ENCODE peak calls at places on chromosomes 3 and 15, in four cellular contexts. F is adrenal gland, Z is A673, V is small intestine. G is an unnamed sample. For H3K9me3, the result is how much of the 10 kb centered on the place peaks cover.

GRCh38 chr3:168624195-168624594 is 528.5 kb upstream of the GOLIM4 start:
- DNase-seq in F (no peak), Z (no peak), V (no peak), G (no peak)

GRCh38 chr3:145936986-145937385 is 224.0 kb downstream of the PLOD2 start:
- DNase-seq in F (no peak), Z (no peak), V (no peak), G (no peak)

GRCh38 chr15:43534897-43535296 is 17.5 kb downstream of the MAP1A start:
- DNase-seq in F (no peak), Z (no peak), V (no peak), G (no peak)

GRCh38 chr3:143384076-143384475 is 264.5 kb downstream of the CHST2 start:
- DNase-seq in F (no peak), Z (no peak), V (no peak), G (no peak)

GRCh38 chr3:69214241-69214640 is 91.8 kb upstream of the LMOD3 start:
- DNase-seq in F (no peak), Z (no peak), V (no peak), G (no peak)

GRCh38 chr15:42048821-42049200 is 28.0 kb upstream of the PLA2G4E start:
- DNase-seq in F (no peak), Z (no peak), V (no peak), G (no peak)

GRCh38 chr15:92683511-92683834 is 27.9 kb upstream of the FAM174B start:
- DNase-seq in F (peak), Z (no peak), V (peak), G (peak)

GRCh38 chr3:136464502-136464901 is 214.4 kb downstream of the PCCB start:
- DNase-seq in F (no peak), Z (no peak), V (no peak), G (no peak)

GRCh38 chr15:28885630-28886430 is at the start of gene APBA2:
- DNase-seq in F (no peak), Z (peak), V (no peak), G (no peak)

GRCh38 chr3:47491186-47491585 is 15.4 kb upstream of the SCAP start:
- DNase-seq in F (no peak), Z (no peak), V (no peak), G (no peak)

GRCh38 chr3:143736651-143737050 is 111.6 kb downstream of the SLC9A9 start:
- DNase-seq in F (no peak), Z (no peak), V (no peak), G (no peak)

GRCh38 chr3:192827208-192827607 is 90.4 kb downstream of the MB21D2 start:
- DNase-seq in F (no peak), Z (no peak), V (no peak), G (no peak)

GRCh38 chr3:111319598-111319997 is 222.4 kb upstream of the CD96 start:
- DNase-seq in F (no peak), Z (no peak), V (no peak), G (no peak)

GRCh38 chr3:41202834-41203345 is 3.6 kb downstream of the CTNNB1 start:
- DNase-seq in F (peak), Z (peak), V (peak), G (no peak)

GRCh38 chr15:85382942-85383341 is 2.5 kb downstream of the AKAP13 start:
- DNase-seq in F (no peak), Z (no peak), V (no peak), G (no peak)

GRCh38 chr3:169998668-169999131 is 32.1 kb downstream of the SEC62 start:
- DNase-seq in F (no peak), Z (no peak), V (no peak), G (no peak)

GRCh38 chr3:157355276-157355675 is 81.4 kb upstream of the PTX3 start:
- DNase-seq in F (no peak), Z (no peak), V (no peak), G (no peak)

GRCh38 chr3:32443471-32443870 is 51.8 kb downstream of the CMTM7 start:
- DNase-seq in F (no peak), Z (no peak), V (no peak), G (no peak)

GRCh38 chr15:95129589-95129988 is 898.2 kb downstream of the MCTP2 start:
- DNase-seq in F (peak), Z (no peak), V (no peak), G (peak)

GRCh38 chr3:127674099-127674792 is 1.5 kb downstream of the ABTB1 start:
- DNase-seq in F (no peak), Z (no peak), V (no peak), G (peak)

GRCh38 chr15:61556037-61556648 is 327.0 kb upstream of the RORA start:
- DNase-seq in F (no peak), Z (no peak), V (no peak), G (no peak)

GRCh38 chr3:177111541-177111949 is 85.7 kb downstream of the TBL1XR1 start:
- DNase-seq in F (no peak), Z (no peak), V (peak), G (no peak)

GRCh38 chr15:92365079-92365478 is 28.6 kb upstream of the ST8SIA2 start:
- DNase-seq in F (peak), Z (no peak), V (peak), G (no peak)

GRCh38 chr3:70352215-70352614 is 39.8 kb upstream of the MDFIC2 start:
- DNase-seq in F (no peak), Z (no peak), V (no peak), G (no peak)

GRCh38 chr3:69542265-69543079 is 156.6 kb upstream of the FRMD4B start:
- DNase-seq in F (no peak), Z (no peak), V (no peak), G (peak)

GRCh38 chr15:63145426-63145825 is 11.9 kb downstream of the RPS27L start:
- DNase-seq in F (no peak), Z (no peak), V (no peak), G (no peak)

GRCh38 chr3:110589381-110589780 is 482.2 kb upstream of the NECTIN3 start:
- DNase-seq in F (no peak), Z (no peak), V (no peak), G (no peak)

GRCh38 chr15:99324082-99324620 is 72.9 kb downstream of the LRRC28 start:
- DNase-seq in F (no peak), Z (peak), V (no peak), G (no peak)

GRCh38 chr3:50239649-50240048 is 3.6 kb downstream of the GNAI2 start:
- DNase-seq in F (no peak), Z (no peak), V (no peak), G (no peak)

GRCh38 chr15:81254277-81255265 is 57.9 kb downstream of the IL16 start:
- DNase-seq in F (no peak), Z (no peak), V (no peak), G (no peak)

GRCh38 chr3:149403443-149403842 is 26.0 kb upstream of the TM4SF1 start:
- DNase-seq in F (no peak), Z (no peak), V (no peak), G (no peak)

GRCh38 chr3:152104847-152105415 is 163.8 kb upstream of the MBNL1 start:
- DNase-seq in F (no peak), Z (no peak), V (no peak), G (no peak)

GRCh38 chr3:149382091-149382467 is 4.6 kb upstream of the TM4SF1 start:
- DNase-seq in F (no peak), Z (no peak), V (no peak), G (no peak)

DNA sequence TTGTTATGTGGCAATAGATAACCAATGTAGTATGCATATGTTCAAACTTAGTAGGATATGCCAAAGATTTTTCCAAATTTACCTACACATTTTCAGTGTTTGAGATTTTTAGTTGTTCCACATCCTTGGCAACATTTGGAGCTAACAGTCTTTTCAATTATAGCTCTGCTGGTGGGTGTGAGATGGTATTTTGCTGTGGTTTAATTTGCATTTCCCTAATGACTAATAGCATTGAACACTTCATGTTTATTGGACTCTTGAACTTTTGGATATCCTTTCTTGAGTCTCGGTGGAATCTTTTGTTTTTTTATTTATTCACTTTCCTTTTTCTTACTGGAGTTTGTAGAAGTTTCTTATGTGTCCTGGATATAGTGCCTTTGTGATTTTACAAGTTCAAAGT is 11.0 kb upstream of the ILDR1 start:
- DNase-seq in F (no peak), Z (no peak), V (no peak), G (no peak)
- H3K9me3 ChIP-seq in F (under half), Z (under half), V (under half), G (under half)

GRCh38 chr3:34421762-34422161 is 623.3 kb downstream of the PDCD6IP start:
- DNase-seq in F (no peak), Z (peak), V (no peak), G (no peak)

DNA sequence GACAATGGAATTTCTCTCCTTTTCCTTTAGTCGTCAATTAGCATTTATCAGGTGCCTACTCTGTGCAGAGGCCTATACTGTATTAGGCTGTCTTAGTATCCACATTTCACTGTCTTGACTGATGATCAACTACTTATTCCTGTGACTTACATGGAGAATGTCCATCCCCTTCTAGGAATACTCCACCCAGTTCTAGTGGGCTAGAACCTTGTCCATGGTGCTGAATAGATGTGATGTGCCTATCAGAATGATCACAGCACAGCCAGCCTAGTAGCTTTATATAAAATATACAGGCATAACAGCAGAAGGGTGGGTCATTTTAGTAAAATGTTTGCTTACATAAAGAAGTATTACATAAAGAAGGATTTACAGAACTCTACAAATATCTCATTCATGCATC is 621.4 kb downstream of the PDCD6IP start:
- DNase-seq in F (no peak), Z (peak), V (no peak), G (no peak)
- H3K9me3 ChIP-seq in F (under half), Z (under half), V (under half), G (under half)

GRCh38 chr3:75782506-75782905 is 2.8 kb downstream of the ZNF717 start:
- DNase-seq in F (no peak), Z (no peak), V (no peak), G (no peak)

GRCh38 chr3:75781079-75781745 is 4.1 kb downstream of the ZNF717 start:
- DNase-seq in F (no peak), Z (no peak), V (peak), G (no peak)
- H3K9me3 ChIP-seq in F (under half), Z (under half), V (under half), G (under half)

GRCh38 chr3:257826-258225 is 61.3 kb downstream of the CHL1 start:
- DNase-seq in F (no peak), Z (no peak), V (no peak), G (no peak)
- H3K9me3 ChIP-seq in F (under half), Z (under half), V (under half), G (under half)

DNA sequence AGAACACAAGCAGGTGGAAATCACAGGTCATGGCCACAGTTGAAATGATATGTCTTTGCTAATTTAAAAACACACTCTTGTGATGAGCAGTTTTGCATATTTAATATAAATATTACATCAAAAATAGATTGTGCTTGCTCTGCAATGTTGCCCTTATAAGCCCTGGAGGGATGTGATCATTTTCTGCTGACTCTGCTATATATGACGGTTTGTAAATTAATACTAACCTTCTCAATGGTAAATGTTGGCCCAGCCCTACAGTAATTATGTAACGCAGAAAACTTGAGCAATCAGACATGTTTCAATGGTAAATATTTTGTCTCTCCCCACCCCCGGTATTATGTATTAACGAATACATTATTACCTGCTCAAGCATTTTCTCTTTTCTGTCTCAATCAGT is 359.5 kb upstream of the CNTN6 start:
- DNase-seq in F (no peak), Z (no peak), V (no peak), G (no peak)
- H3K9me3 ChIP-seq in F (under half), Z (under half), V (under half), G (under half)

DNA sequence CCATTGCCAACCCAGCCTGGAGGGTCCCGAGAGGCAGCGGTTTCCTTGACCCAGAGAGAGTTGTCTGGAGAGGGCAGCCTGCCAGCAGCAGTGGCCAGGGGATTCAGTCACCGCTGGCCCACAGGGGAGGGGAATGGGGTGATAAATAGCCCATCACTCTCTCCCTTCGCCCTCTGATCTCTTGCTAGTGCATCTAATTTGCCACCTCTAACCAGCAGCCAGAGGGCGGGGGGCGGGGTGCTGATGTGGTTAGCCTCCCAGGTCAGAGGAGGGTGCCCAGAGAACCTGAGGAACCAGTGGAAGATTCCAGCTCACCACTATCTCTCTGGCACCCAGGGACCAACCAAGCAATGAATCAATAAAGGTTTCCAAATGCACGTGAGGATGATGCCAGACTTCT is 35.1 kb upstream of the SLC6A11 start:
- DNase-seq in F (no peak), Z (no peak), V (no peak), G (no peak)
- H3K9me3 ChIP-seq in F (under half), Z (under half), V (under half), G (under half)

GRCh38 chr3:194637541-194638400 is 4.6 kb upstream of the TMEM44 start:
- DNase-seq in F (no peak), Z (no peak), V (no peak), G (no peak)
- H3K9me3 ChIP-seq in F (under half), Z (under half), V (under half), G (under half)

GRCh38 chr3:165839296-165840076 is 2.3 kb upstream of the BCHE start:
- DNase-seq in F (no peak), Z (peak), V (no peak), G (no peak)

GRCh38 chr3:165837801-165838200 is 578 bp upstream of the BCHE start:
- DNase-seq in F (no peak), Z (no peak), V (no peak), G (no peak)

GRCh38 chr3:165830746-165831145 is 6.5 kb downstream of the BCHE start:
- DNase-seq in F (no peak), Z (no peak), V (no peak), G (no peak)

GRCh38 chr3:165837058-165837525 is at the start of gene BCHE:
- DNase-seq in F (peak), Z (peak), V (no peak), G (peak)

DNA sequence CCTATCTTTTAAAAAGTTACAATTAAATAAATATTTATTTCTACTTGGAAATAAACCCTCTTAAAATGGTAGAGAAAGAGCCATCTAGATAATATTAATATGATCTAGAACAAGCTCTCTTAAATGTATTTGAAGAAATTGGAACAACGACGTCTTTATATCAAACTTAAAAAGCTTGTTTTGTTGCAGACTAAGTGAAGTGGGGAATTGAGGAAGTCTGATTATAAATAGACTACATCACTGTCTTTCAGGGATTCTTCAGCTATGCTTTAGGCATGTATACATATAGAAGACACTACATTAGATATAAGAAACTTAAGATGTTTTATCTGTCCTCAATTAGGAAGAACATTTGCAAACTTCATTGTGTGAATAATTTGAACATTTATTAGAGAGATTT is 1.8 kb downstream of the BCHE start:
- DNase-seq in F (no peak), Z (no peak), V (no peak), G (no peak)
- H3K9me3 ChIP-seq in F (under half), Z (under half), V (under half), G (under half)

DNA sequence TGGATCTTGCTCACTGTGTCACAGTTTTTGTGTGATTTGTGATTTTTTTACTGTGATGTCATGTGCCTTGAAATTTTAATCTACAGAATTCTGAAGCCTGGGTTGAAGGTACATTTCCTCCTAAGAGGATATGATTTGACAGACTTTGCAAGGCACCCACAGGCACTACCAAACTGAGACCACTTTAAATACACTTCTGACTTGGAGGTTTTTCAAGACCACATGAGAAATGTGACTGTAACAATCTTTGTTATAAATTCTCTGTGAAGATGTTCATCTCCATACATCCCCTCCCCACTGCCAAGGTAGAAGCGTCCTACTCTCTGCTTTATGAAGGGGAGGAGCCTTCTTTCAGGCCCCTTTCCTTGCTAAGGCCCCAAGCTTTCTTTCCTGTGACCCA is 22.8 kb downstream of the UBXN7 start:
- DNase-seq in F (no peak), Z (no peak), V (no peak), G (no peak)
- H3K9me3 ChIP-seq in F (under half), Z (under half), V (under half), G (under half)